ENCODE peak calls at places on chromosomes 4 and X, in five cellular contexts. B, I, W, T and V are unnamed samples.
A peak's percentile ranks its signal among the peaks of the same experiment; 100 is the strongest.

GRCh38 chrX:35351212-35351611 is 408.6 kb downstream of the FAM47B start:
- DNase-seq in W (no peak), I (no peak), T (no peak), B (no peak), V (no peak)

GRCh38 chr4:150475763-150476162 is 106.2 kb upstream of the MAB21L2 start:
- DNase-seq in W (no peak), B (no peak), I (no peak), T (no peak), V (no peak)

GRCh38 chrX:45258741-45259402 is 58.2 kb upstream of the DIPK2B start:
- DNase-seq in B (no peak), I (no peak), W (no peak), T (no peak), V (no peak)

GRCh38 chrX:20857746-20858145 is 516.5 kb upstream of the CNKSR2 start:
- DNase-seq in I (peak; percentile 29), T (peak; percentile 5), W (peak; percentile 1), B (peak; percentile 18), V (no peak)

GRCh38 chr4:135098061-135098460 is 896.5 kb upstream of the PABPC4L start:
- DNase-seq in W (no peak), T (no peak), B (no peak), I (no peak), V (no peak)

GRCh38 chr4:120682981-120683380 is 239.5 kb downstream of the PRDM5 start:
- DNase-seq in I (no peak), B (no peak), W (no peak), T (no peak), V (peak; percentile 22)

GRCh38 chr4:87239821-87240220 is 19.4 kb upstream of the KLHL8 start:
- DNase-seq in B (no peak), I (no peak), W (no peak), T (no peak), V (no peak)

GRCh38 chr4:6489962-6490361 is 17.5 kb upstream of the PPP2R2C start:
- DNase-seq in T (no peak), I (no peak), W (no peak), B (no peak), V (no peak)

GRCh38 chr4:71783972-71784371 is at the start of gene GC:
- DNase-seq in B (no peak), W (no peak), I (no peak), T (no peak), V (no peak)

GRCh38 chr4:155687380-155687982 is 20.8 kb downstream of the GUCY1A1 start:
- DNase-seq in W (no peak), B (no peak), I (no peak), T (no peak), V (no peak)

GRCh38 chrX:151009582-151009981 is 26.4 kb downstream of the HMGB3 start:
- DNase-seq in W (no peak), B (no peak), T (no peak), I (no peak), V (no peak)

GRCh38 chr4:176584031-176584430 is 208.7 kb downstream of the VEGFC start:
- DNase-seq in B (no peak), I (no peak), T (no peak), W (peak; percentile 29), V (no peak)

GRCh38 chrX:68365356-68365755 is 67.9 kb downstream of the OPHN1 start:
- DNase-seq in B (no peak), W (no peak), I (no peak), T (no peak), V (no peak)

GRCh38 chr4:169307581-169307980 is 36.8 kb upstream of the SH3RF1 start:
- DNase-seq in I (no peak), W (peak; percentile 4), B (peak; percentile 19), T (no peak), V (no peak)

GRCh38 chr4:1604706-1605205 is 79.4 kb downstream of the FAM53A start:
- DNase-seq in T (no peak), B (peak; percentile 50), W (no peak), I (no peak), V (no peak)

GRCh38 chr4:8035371-8035780 is 95.7 kb upstream of the AFAP1 start:
- DNase-seq in T (no peak), B (no peak), I (no peak), W (peak; percentile 81), V (peak; percentile 87)

GRCh38 chr4:2324891-2325290 is 63.0 kb upstream of the MXD4 start:
- DNase-seq in I (no peak), T (no peak), B (no peak), W (no peak), V (no peak)

GRCh38 chr4:92636038-92636825 is 332.5 kb downstream of the GRID2 start:
- DNase-seq in I (no peak), B (no peak), W (no peak), T (no peak), V (no peak)

GRCh38 chrX:10259716-10260115 is 102.9 kb downstream of the CLCN4 start:
- DNase-seq in I (no peak), W (no peak), T (no peak), B (no peak), V (no peak)

GRCh38 chr4:84238247-84239090 is 260.6 kb downstream of the NKX6-1 start:
- DNase-seq in B (no peak), I (no peak), T (no peak), W (peak; percentile 32), V (no peak)

GRCh38 chr4:24131954-24132673 is 242.3 kb upstream of the PPARGC1A start:
- DNase-seq in W (no peak), B (no peak), T (no peak), I (no peak), V (no peak)

GRCh38 chr4:176927664-176928063 is 134.9 kb upstream of the VEGFC start:
- DNase-seq in B (no peak), W (peak; percentile 28), T (no peak), I (no peak), V (peak; percentile 66)

GRCh38 chr4:39591290-39591689 is 47.4 kb downstream of the SMIM14 start:
- DNase-seq in T (no peak), B (no peak), I (no peak), W (peak; percentile 57), V (no peak)

GRCh38 chrX:8244301-8244700 is 73.2 kb upstream of the VCX2 start:
- DNase-seq in T (no peak), W (no peak), I (no peak), B (no peak), V (no peak)

GRCh38 chr4:46656071-46656470 is 253.0 kb downstream of the COX7B2 start:
- DNase-seq in W (no peak), T (no peak), B (no peak), I (no peak), V (no peak)

GRCh38 chr4:150994721-150995120 is 20.4 kb downstream of the LRBA start:
- DNase-seq in B (no peak), W (no peak), T (no peak), I (no peak), V (no peak)

GRCh38 chr4:88320780-88321373 is 36.5 kb upstream of the PPM1K start:
- DNase-seq in W (peak; percentile 20), I (peak; percentile 19), T (no peak), B (peak; percentile 13), V (peak; percentile 37)

GRCh38 chr4:142331646-142332045 is 514.5 kb downstream of the INPP4B start:
- DNase-seq in W (no peak), T (no peak), B (no peak), I (no peak), V (no peak)

GRCh38 chr4:152340818-152341217 is 195.1 kb downstream of the FBXW7 start:
- DNase-seq in W (no peak), T (no peak), I (no peak), B (no peak), V (no peak)

GRCh38 chr4:53987761-53988171 is 76.6 kb downstream of the CHIC2 start:
- DNase-seq in W (peak; percentile 82), I (no peak), B (no peak), T (no peak), V (peak; percentile 13)

GRCh38 chrX:2264179-2265030 is 236.4 kb downstream of the DHRSX start:
- DNase-seq in T (no peak), W (no peak), B (no peak), I (no peak), V (no peak)

GRCh38 chrX:18649498-18649951 is 22.4 kb downstream of the RS1 start:
- DNase-seq in I (no peak), W (no peak), T (no peak), B (no peak), V (no peak)